ENCODE peak calls at places on chromosomes 12 and 14, in five cellular contexts. N, I, C, P and B are unnamed samples.

GRCh38 chr14:102985665-102986064 is 63.2 kb downstream of the AMN start:
- DNase-seq in C (no peak), I (peak; percentile 46), P (no peak), N (no peak), B (no peak)

GRCh38 chr12:19683178-19683927 is 244.1 kb downstream of the AEBP2 start:
- DNase-seq in C (no peak), N (no peak), P (peak; percentile 72), I (no peak), B (no peak)

GRCh38 chr14:20720741-20721140 is 24.9 kb upstream of the EDDM3A start:
- DNase-seq in N (no peak), P (no peak), I (no peak), C (no peak), B (no peak)

GRCh38 chr12:111330800-111331752 is 37.8 kb downstream of the PHETA1 start:
- DNase-seq in N (no peak), C (peak; percentile 78), P (peak; percentile 50), I (no peak), B (peak; percentile 85)

GRCh38 chr12:109728921-109729836 is 15.6 kb downstream of the FAM222A start:
- DNase-seq in N (no peak), I (no peak), P (no peak), C (no peak), B (no peak)

GRCh38 chr12:38689704-38690103 is 215.7 kb downstream of the CPNE8 start:
- DNase-seq in C (no peak), I (no peak), N (no peak), P (no peak), B (no peak)

GRCh38 chr14:37597538-37598084 is 2.2 kb downstream of the TTC6 start:
- DNase-seq in C (no peak), N (peak; percentile 53), I (no peak), P (no peak), B (no peak)

GRCh38 chr12:80778005-80778541 is 61.4 kb downstream of the MYF5 start:
- DNase-seq in C (peak; percentile 48), I (peak; percentile 97), P (peak; percentile 94), N (no peak), B (peak; percentile 55)

GRCh38 chr12:32303171-32303570 is 96.2 kb upstream of the FGD4 start:
- DNase-seq in P (no peak), C (no peak), I (no peak), N (no peak), B (no peak)

GRCh38 chr14:94893411-94894160 is 123.7 kb upstream of the GSC start:
- DNase-seq in C (no peak), N (no peak), I (no peak), P (no peak), B (peak; percentile 59)

GRCh38 chr12:113996026-113996425 is 29.9 kb upstream of the RBM19 start:
- DNase-seq in N (no peak), P (no peak), C (no peak), I (no peak), B (peak; percentile 23)

GRCh38 chr12:67449591-67450052 is 180.5 kb downstream of the CAND1 start:
- DNase-seq in P (no peak), N (no peak), I (peak; percentile 83), C (no peak), B (no peak)

GRCh38 chr12:111248981-111249380 is 119.9 kb downstream of the PHETA1 start:
- DNase-seq in P (no peak), C (no peak), N (no peak), I (no peak), B (no peak)

GRCh38 chr14:102746568-102747438 is 30.4 kb upstream of the TRAF3 start:
- DNase-seq in N (no peak), C (no peak), P (no peak), I (no peak), B (no peak)

GRCh38 chr14:97379091-97379531 is 581.9 kb downstream of the VRK1 start:
- DNase-seq in P (no peak), N (no peak), I (no peak), C (no peak), B (no peak)

GRCh38 chr12:14665354-14666348 is 30.7 kb downstream of the GUCY2C start:
- DNase-seq in N (peak; percentile 15), C (no peak), I (no peak), P (no peak), B (no peak)

GRCh38 chr12:115408642-115409041 is 724.7 kb upstream of the TBX3 start:
- DNase-seq in I (no peak), P (no peak), N (no peak), C (no peak), B (no peak)

GRCh38 chr14:24895243-24895583 is 154.7 kb downstream of the STXBP6 start:
- DNase-seq in I (no peak), N (no peak), P (no peak), C (no peak), B (no peak)

GRCh38 chr14:36600431-36600830 is 18.0 kb upstream of the NKX2-8 start:
- DNase-seq in P (no peak), C (no peak), N (peak; percentile 28), I (no peak), B (no peak)

GRCh38 chr14:50477760-50478159 is 54.6 kb downstream of the MAP4K5 start:
- DNase-seq in C (no peak), N (no peak), P (no peak), I (no peak), B (no peak)

GRCh38 chr12:19896534-19896933 is 457.2 kb downstream of the AEBP2 start:
- DNase-seq in N (no peak), P (no peak), C (no peak), I (no peak), B (no peak)

GRCh38 chr12:52608161-52608560 is 6.9 kb upstream of the KRT72 start:
- DNase-seq in P (no peak), N (no peak), I (no peak), C (no peak), B (no peak)

GRCh38 chr12:98646165-98646764 is 1.2 kb downstream of the APAF1 start:
- DNase-seq in N (no peak), P (peak; percentile 28), I (no peak), C (no peak), B (peak; percentile 9)

GRCh38 chr12:52074656-52075408 is 4.7 kb upstream of the SMIM41 start:
- DNase-seq in P (no peak), C (no peak), N (no peak), I (no peak), B (no peak)

GRCh38 chr12:62210422-62210821 is 49.8 kb upstream of the USP15 start:
- DNase-seq in C (peak; percentile 55), P (peak; percentile 47), N (peak; percentile 53), I (peak; percentile 7), B (peak; percentile 55)

GRCh38 chr12:47387991-47388390 is 308.2 kb upstream of the AMIGO2 start:
- DNase-seq in I (no peak), C (no peak), P (no peak), N (no peak), B (no peak)

GRCh38 chr12:33006106-33006505 is 109.5 kb upstream of the PKP2 start:
- DNase-seq in P (no peak), N (no peak), I (no peak), C (no peak), B (no peak)

GRCh38 chr12:43338848-43339526 is 213.0 kb downstream of the ADAMTS20 start:
- DNase-seq in I (no peak), N (peak; percentile 10), P (peak; percentile 86), C (peak; percentile 36), B (peak; percentile 23)

GRCh38 chr12:94677778-94678177 is 27.4 kb upstream of the TMCC3 start:
- DNase-seq in P (no peak), C (no peak), N (no peak), I (no peak), B (no peak)

GRCh38 chr12:49959570-49960473 is 1.9 kb upstream of the AQP5 start:
- DNase-seq in N (no peak), C (no peak), I (no peak), P (peak; percentile 22), B (peak; percentile 54)

GRCh38 chr12:112096070-112096469 is 12.5 kb downstream of the NAA25 start:
- DNase-seq in C (no peak), N (no peak), I (no peak), P (no peak), B (no peak)

GRCh38 chr12:128165387-128165786 is 101.6 kb upstream of the TMEM132C start:
- DNase-seq in N (no peak), I (no peak), P (no peak), C (no peak), B (no peak)

GRCh38 chr14:95361373-95362179 is 41.9 kb upstream of the CLMN start:
- DNase-seq in C (peak; percentile 75), N (peak; percentile 35), I (peak; percentile 19), P (no peak), B (peak; percentile 52)

GRCh38 chr14:20477211-20477876 is 8.1 kb downstream of the PNP start:
- DNase-seq in C (no peak), P (peak; percentile 58), N (no peak), I (no peak), B (no peak)

GRCh38 chr12:51891843-51892242 is 3.9 kb downstream of the ANKRD33 start:
- DNase-seq in N (no peak), P (no peak), I (no peak), C (peak; percentile 17), B (no peak)